ENCODE peak calls at places on chromosome 15, in eight cellular contexts. A, J, D, H, Q, V, E and M are unnamed samples.

GRCh38 chr15:89141885-89142284 is 53.6 kb downstream of the ABHD2 start:
- DNase-seq in H (no peak), V (no peak), A (no peak), Q (no peak), E (no peak), J (no peak), D (no peak), M (no peak)

GRCh38 chr15:87849181-87849580 is 407.4 kb downstream of the NTRK3 start:
- DNase-seq in J (no peak), Q (no peak), A (no peak), E (no peak), D (no peak), V (no peak), H (no peak), M (no peak)

GRCh38 chr15:41713047-41713446 is 52.8 kb downstream of the MGA start:
- DNase-seq in J (no peak), H (no peak), A (no peak), Q (no peak), D (no peak), E (no peak), V (no peak), M (no peak)

GRCh38 chr15:76625267-76625666 is 279.9 kb downstream of the SCAPER start:
- DNase-seq in J (no peak), D (no peak), E (no peak), V (no peak), A (no peak), Q (no peak), H (no peak), M (no peak)

GRCh38 chr15:63598467-63599400 is 1.5 kb downstream of the FBXL22 start:
- DNase-seq in J (no peak), E (no peak), V (no peak), A (no peak), H (peak), Q (peak), D (no peak), M (no peak)

GRCh38 chr15:77266708-77267387 is 153.1 kb downstream of the PEAK1 start:
- DNase-seq in A (no peak), V (no peak), E (no peak), J (no peak), D (no peak), H (no peak), Q (peak), M (no peak)

GRCh38 chr15:35665855-35666536 is 120.0 kb upstream of the DPH6 start:
- DNase-seq in J (no peak), E (no peak), D (no peak), Q (no peak), H (no peak), A (no peak), V (no peak), M (no peak)

GRCh38 chr15:73926191-73927002 is at the start of gene LOXL1:
- DNase-seq in D (no peak), J (peak), H (peak), E (peak), A (peak), V (peak), Q (peak), M (peak)

GRCh38 chr15:78076231-78077052 is 1.1 kb downstream of the TBC1D2B start:
- DNase-seq in Q (no peak), E (peak), J (no peak), D (no peak), H (no peak), V (no peak), A (no peak), M (no peak)

GRCh38 chr15:72135719-72136118 is 17.5 kb downstream of the SENP8 start:
- DNase-seq in H (no peak), V (peak), J (no peak), D (no peak), A (no peak), Q (no peak), E (no peak), M (no peak)

GRCh38 chr15:67781907-67782559 is 43.3 kb upstream of the SKOR1 start:
- DNase-seq in V (no peak), J (no peak), A (no peak), Q (no peak), D (no peak), H (no peak), E (no peak), M (no peak)